ENCODE peak calls at places on chromosomes 7 and 10, in nine cellular contexts. P, A, I, X, Z, H, G, B and O are unnamed samples.

GRCh38 chr10:93773120-93773519 is 15.4 kb downstream of the LGI1 start:
- DNase-seq in P (no peak), A (no peak), I (no peak), X (no peak), Z (no peak), H (no peak), G (no peak), B (no peak), O (no peak)

GRCh38 chr7:130379551-130380120 is 658 bp upstream of the CPA1 start:
- DNase-seq in P (no peak), A (no peak), I (no peak), X (no peak), Z (no peak), H (no peak), G (peak), B (no peak), O (no peak)

GRCh38 chr10:110802090-110802489 is 69.6 kb upstream of the PDCD4 start:
- DNase-seq in P (no peak), A (no peak), I (peak), X (no peak), Z (peak), H (no peak), G (no peak), B (peak), O (peak)

GRCh38 chr10:132163278-132163765 is 23.4 kb upstream of the DPYSL4 start:
- DNase-seq in P (peak), A (no peak), I (no peak), X (no peak), Z (no peak), H (no peak), G (peak), B (no peak), O (no peak)

GRCh38 chr7:106377847-106378361 is 93.1 kb upstream of the NAMPT start:
- DNase-seq in P (no peak), A (no peak), I (no peak), X (no peak), Z (no peak), H (no peak), G (no peak), B (no peak), O (no peak)

GRCh38 chr7:38699481-38699880 is 68.3 kb upstream of the AMPH start:
- DNase-seq in P (no peak), A (no peak), I (no peak), X (no peak), Z (peak), H (no peak), G (no peak), B (peak), O (peak)

GRCh38 chr10:59675812-59676211 is 33.8 kb downstream of the SLC16A9 start:
- DNase-seq in P (no peak), A (no peak), I (no peak), X (no peak), Z (no peak), H (no peak), G (peak), B (no peak), O (no peak)

GRCh38 chr10:90968448-90969086 is 47.7 kb upstream of the ANKRD1 start:
- DNase-seq in P (no peak), A (no peak), I (peak), X (no peak), Z (peak), H (peak), G (no peak), B (peak), O (peak)

GRCh38 chr10:50850576-50851340 is 34.7 kb downstream of the A1CF start:
- DNase-seq in P (no peak), A (no peak), I (no peak), X (no peak), Z (no peak), H (no peak), G (no peak), B (peak), O (peak)

GRCh38 chr7:584122-584465 is 64.4 kb upstream of the PDGFA start:
- DNase-seq in P (no peak), A (no peak), I (no peak), X (no peak), Z (no peak), H (no peak), G (no peak), B (no peak), O (no peak)

GRCh38 chr7:41193738-41194287 is 509.1 kb downstream of the INHBA start:
- DNase-seq in P (no peak), A (no peak), I (no peak), X (no peak), Z (no peak), H (no peak), G (no peak), B (no peak), O (no peak)

GRCh38 chr10:94439275-94439861 is 37.0 kb downstream of the TBC1D12 start:
- DNase-seq in P (no peak), A (no peak), I (no peak), X (no peak), Z (peak), H (no peak), G (no peak), B (peak), O (peak)

GRCh38 chr10:96984512-96985225 is 152.6 kb downstream of the LCOR start:
- DNase-seq in P (peak), A (no peak), I (no peak), X (no peak), Z (no peak), H (no peak), G (no peak), B (no peak), O (no peak)

GRCh38 chr10:43843331-43844101 is 194.8 kb upstream of the ZNF32 start:
- DNase-seq in P (no peak), A (no peak), I (peak), X (no peak), Z (peak), H (peak), G (no peak), B (peak), O (peak)

GRCh38 chr7:104482362-104483042 is 154.1 kb downstream of the LHFPL3 start:
- DNase-seq in P (no peak), A (no peak), I (no peak), X (no peak), Z (no peak), H (no peak), G (no peak), B (no peak), O (no peak)

GRCh38 chr10:17771027-17771426 is 19.0 kb downstream of the TMEM236 start:
- DNase-seq in P (no peak), A (no peak), I (no peak), X (no peak), Z (no peak), H (no peak), G (no peak), B (no peak), O (no peak)

GRCh38 chr10:122930140-122930539 is 19.7 kb downstream of the FAM24A start:
- DNase-seq in P (no peak), A (no peak), I (no peak), X (no peak), Z (no peak), H (no peak), G (no peak), B (no peak), O (no peak)

GRCh38 chr10:44198780-44199097 is 186.2 kb downstream of the CXCL12 start:
- DNase-seq in P (no peak), A (peak), I (no peak), X (no peak), Z (no peak), H (no peak), G (no peak), B (no peak), O (no peak)

GRCh38 chr7:156475666-156476065 is 164.9 kb upstream of the RNF32 start:
- DNase-seq in P (no peak), A (peak), I (peak), X (no peak), Z (peak), H (peak), G (no peak), B (peak), O (peak)

GRCh38 chr10:72011016-72011415 is 46.8 kb downstream of the CHST3 start:
- DNase-seq in P (no peak), A (no peak), I (no peak), X (no peak), Z (no peak), H (no peak), G (no peak), B (no peak), O (no peak)

GRCh38 chr10:94403823-94404228 is 1.5 kb downstream of the TBC1D12 start:
- DNase-seq in P (no peak), A (no peak), I (no peak), X (no peak), Z (no peak), H (no peak), G (no peak), B (no peak), O (no peak)

GRCh38 chr7:26036092-26036491 is 115.9 kb upstream of the NFE2L3 start:
- DNase-seq in P (no peak), A (no peak), I (no peak), X (no peak), Z (no peak), H (no peak), G (no peak), B (no peak), O (no peak)

GRCh38 chr10:18738835-18739234 is 79.6 kb downstream of the ARL5B start:
- DNase-seq in P (no peak), A (no peak), I (peak), X (no peak), Z (peak), H (no peak), G (no peak), B (no peak), O (peak)

GRCh38 chr7:117008849-117009531 is 55.7 kb downstream of the ST7 start:
- DNase-seq in P (no peak), A (no peak), I (no peak), X (no peak), Z (peak), H (peak), G (no peak), B (peak), O (peak)

GRCh38 chr10:84267503-84268126 is 22.8 kb downstream of the RGR start:
- DNase-seq in P (peak), A (no peak), I (no peak), X (no peak), Z (peak), H (peak), G (peak), B (peak), O (peak)

GRCh38 chr10:132393695-132394181 is 3.3 kb upstream of the PWWP2B start:
- DNase-seq in P (no peak), A (no peak), I (no peak), X (no peak), Z (no peak), H (no peak), G (no peak), B (no peak), O (no peak)

GRCh38 chr10:132445516-132446194 is 48.7 kb downstream of the PWWP2B start:
- DNase-seq in P (no peak), A (no peak), I (no peak), X (no peak), Z (no peak), H (no peak), G (no peak), B (no peak), O (no peak)

GRCh38 chr10:107806006-107806405 is 641.5 kb upstream of the SORCS1 start:
- DNase-seq in P (no peak), A (no peak), I (no peak), X (no peak), Z (no peak), H (no peak), G (no peak), B (no peak), O (no peak)

GRCh38 chr10:49092477-49092876 is 22.8 kb downstream of the VSTM4 start:
- DNase-seq in P (no peak), A (no peak), I (no peak), X (no peak), Z (no peak), H (no peak), G (no peak), B (no peak), O (no peak)

GRCh38 chr7:102914585-102914984 is 1.8 kb downstream of the LRRC17 start:
- DNase-seq in P (no peak), A (peak), I (peak), X (no peak), Z (peak), H (peak), G (peak), B (peak), O (no peak)

GRCh38 chr10:112875474-112876267 is 74.4 kb upstream of the TCF7L2 start:
- DNase-seq in P (no peak), A (no peak), I (peak), X (no peak), Z (peak), H (peak), G (no peak), B (peak), O (peak)

GRCh38 chr7:106568680-106569499 is 92.1 kb downstream of the CCDC71L start:
- DNase-seq in P (no peak), A (no peak), I (peak), X (no peak), Z (peak), H (no peak), G (no peak), B (peak), O (peak)

DNA sequence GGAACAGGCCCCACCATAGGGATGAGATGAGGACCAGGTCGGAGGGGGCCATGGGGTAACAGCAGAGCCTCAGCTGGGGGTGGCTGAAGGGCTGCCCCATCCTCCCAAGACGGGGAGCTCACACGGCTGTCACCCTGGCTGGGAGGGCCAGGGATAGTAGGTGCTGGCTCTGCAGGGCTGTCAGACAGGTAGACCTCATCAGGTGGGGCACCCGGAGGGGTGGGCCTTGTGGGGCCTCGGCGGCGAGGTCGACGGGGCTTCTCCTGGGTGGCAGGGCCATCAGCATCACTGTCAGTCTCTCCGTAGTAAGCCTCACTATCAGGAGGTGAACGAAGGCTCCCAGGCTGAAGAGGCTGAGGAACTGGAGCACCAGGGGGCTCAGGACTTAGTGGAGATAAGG is 2.6 kb downstream of the SYNPO2L start:
- DNase-seq in P (no peak), A (no peak), I (no peak), X (no peak), Z (no peak), H (no peak), G (no peak), B (no peak), O (no peak)
- TF ChIP-seq CTCF in P (no peak), A (no peak), I (no peak), X (no peak), Z (no peak), H (no peak), G (no peak), B (no peak), O (no peak)

DNA sequence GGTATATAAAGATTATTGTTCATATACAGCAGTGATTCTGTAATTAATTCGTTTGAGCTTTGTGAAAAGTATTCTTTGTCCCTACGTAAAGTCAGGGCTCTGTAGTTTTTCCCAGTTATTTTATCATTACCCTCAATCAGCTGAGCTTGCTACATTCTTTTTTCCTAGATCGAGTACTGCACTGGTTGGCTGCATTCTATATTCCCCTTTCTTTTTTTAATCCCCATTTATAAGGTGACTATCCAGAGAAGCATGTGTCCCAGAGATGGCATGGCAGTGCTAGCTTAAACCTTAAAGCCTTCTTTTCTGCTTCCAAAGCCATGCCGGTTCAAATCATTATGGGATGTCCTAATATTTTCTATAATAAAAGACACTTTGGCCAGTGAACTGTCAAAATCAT is 230.1 kb upstream of the CELF2 start:
- DNase-seq in P (no peak), A (no peak), I (no peak), X (no peak), Z (no peak), H (no peak), G (no peak), B (no peak), O (no peak)
- TF ChIP-seq CTCF in P (no peak), A (no peak), I (no peak), X (no peak), Z (no peak), H (no peak), G (no peak), B (no peak), O (no peak)

GRCh38 chr10:22252286-22252800 is 34.5 kb upstream of the EBLN1 start:
- DNase-seq in P (peak), A (peak), I (no peak), X (peak), Z (no peak), H (no peak), G (peak), B (peak), O (peak)

GRCh38 chr10:22250897-22251605 is 33.2 kb upstream of the EBLN1 start:
- DNase-seq in P (peak), A (no peak), I (no peak), X (no peak), Z (no peak), H (no peak), G (no peak), B (peak), O (no peak)

GRCh38 chr10:22253578-22253882 is 35.7 kb upstream of the EBLN1 start:
- DNase-seq in P (no peak), A (no peak), I (no peak), X (peak), Z (no peak), H (no peak), G (peak), B (no peak), O (no peak)

GRCh38 chr10:22252801-22253577 is 35.2 kb upstream of the EBLN1 start:
- DNase-seq in P (peak), A (peak), I (no peak), X (peak), Z (no peak), H (no peak), G (peak), B (peak), O (peak)

GRCh38 chr10:22251751-22252285 is 34.0 kb upstream of the EBLN1 start:
- DNase-seq in P (peak), A (peak), I (no peak), X (peak), Z (no peak), H (no peak), G (peak), B (peak), O (peak)
- TF ChIP-seq CTCF in P (no peak), A (no peak), I (no peak), X (no peak), Z (no peak), H (peak), G (no peak), B (no peak), O (no peak)

GRCh38 chr7:128321044-128321422 is 22.7 kb downstream of the RBM28 start:
- DNase-seq in P (no peak), A (no peak), I (no peak), X (no peak), Z (no peak), H (no peak), G (no peak), B (no peak), O (no peak)

GRCh38 chr7:128318696-128319095 is 25.0 kb downstream of the RBM28 start:
- DNase-seq in P (no peak), A (no peak), I (no peak), X (no peak), Z (no peak), H (no peak), G (no peak), B (no peak), O (no peak)

GRCh38 chr7:128324363-128324680 is 19.4 kb downstream of the RBM28 start:
- DNase-seq in P (no peak), A (no peak), I (no peak), X (no peak), Z (no peak), H (no peak), G (no peak), B (no peak), O (no peak)

GRCh38 chr7:128323489-128324362 is 20.0 kb downstream of the RBM28 start:
- DNase-seq in P (no peak), A (no peak), I (no peak), X (no peak), Z (peak), H (no peak), G (no peak), B (no peak), O (peak)

GRCh38 chr7:128322040-128322643 is 21.6 kb downstream of the RBM28 start:
- DNase-seq in P (no peak), A (no peak), I (no peak), X (no peak), Z (peak), H (peak), G (no peak), B (peak), O (peak)
- TF ChIP-seq CTCF in P (no peak), A (no peak), I (peak), X (no peak), Z (peak), H (peak), G (peak), B (peak), O (peak)

DNA sequence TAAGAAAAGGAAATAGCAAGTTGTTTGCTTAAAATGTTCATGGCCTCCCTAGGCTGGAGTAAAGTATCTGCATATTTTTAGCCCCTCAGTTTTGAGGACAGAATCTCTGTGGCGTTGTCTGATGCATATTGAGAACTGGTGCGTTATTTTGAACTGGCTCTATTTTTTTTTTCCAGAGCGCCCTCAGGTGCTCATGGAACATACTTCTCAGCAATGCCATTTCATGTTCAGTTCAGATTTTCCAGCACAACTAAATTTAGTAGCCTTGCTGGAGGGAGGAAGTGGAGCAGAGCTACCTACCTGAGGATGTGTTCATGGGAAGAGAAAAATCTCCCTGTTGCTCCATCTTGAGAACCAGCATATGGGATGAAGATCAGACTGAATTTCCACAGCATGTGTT is 870.5 kb downstream of the LRMDA start:
- DNase-seq in P (no peak), A (no peak), I (no peak), X (no peak), Z (no peak), H (no peak), G (no peak), B (no peak), O (no peak)
- TF ChIP-seq CTCF in P (no peak), A (no peak), I (no peak), X (no peak), Z (no peak), H (peak), G (no peak), B (no peak), O (peak)

GRCh38 chr7:108224387-108224786 is 94.2 kb upstream of the LAMB4 start:
- DNase-seq in P (no peak), A (no peak), I (no peak), X (no peak), Z (no peak), H (no peak), G (no peak), B (no peak), O (no peak)

GRCh38 chr7:108227360-108227749 is 97.2 kb upstream of the LAMB4 start:
- DNase-seq in P (no peak), A (no peak), I (no peak), X (no peak), Z (no peak), H (no peak), G (no peak), B (no peak), O (peak)

GRCh38 chr7:108225531-108226181 is 95.5 kb upstream of the LAMB4 start:
- DNase-seq in P (no peak), A (no peak), I (no peak), X (no peak), Z (no peak), H (no peak), G (no peak), B (no peak), O (no peak)

GRCh38 chr7:108226723-108227359 is 96.7 kb upstream of the LAMB4 start:
- DNase-seq in P (no peak), A (no peak), I (no peak), X (no peak), Z (no peak), H (no peak), G (no peak), B (no peak), O (peak)

GRCh38 chr7:108222236-108222892 is 92.2 kb upstream of the LAMB4 start:
- DNase-seq in P (no peak), A (no peak), I (no peak), X (no peak), Z (peak), H (peak), G (no peak), B (peak), O (peak)
- TF ChIP-seq CTCF in P (no peak), A (no peak), I (peak), X (no peak), Z (no peak), H (peak), G (no peak), B (peak), O (peak)